ENCODE peak calls at places on chromosomes 1 and 21, in ten cellular contexts. K is prostate gland, P is A549, Y is transverse colon, L is sigmoid colon, T is uterus, R is endothelial cell of umbilical vein, C is ovary, U is breast epithelium, Q is right lobe of liver. N is an unnamed sample.

GRCh38 chr1:210049616-210050015 is 111.6 kb downstream of the SYT14 start:
- DNase-seq in T (no peak), Q (no peak), L (no peak), Y (no peak), C (no peak), R (no peak), U (no peak), K (no peak), P (no peak), N (no peak)

GRCh38 chr1:32900956-32901822 is at the start of gene TMEM54:
- DNase-seq in Q (no peak), C (peak), K (peak), P (no peak), U (peak), Y (peak), R (no peak), T (peak), L (peak), N (no peak)

GRCh38 chr1:169816617-169817016 is 21.9 kb upstream of the METTL18 start:
- DNase-seq in R (no peak), T (no peak), K (peak), Y (no peak), Q (no peak), U (no peak), P (no peak), C (no peak), L (no peak), N (no peak)

GRCh38 chr1:170707959-170708666 is 44.2 kb downstream of the PRRX1 start:
- DNase-seq in K (no peak), T (no peak), Q (no peak), L (no peak), R (peak), U (no peak), Y (no peak), P (peak), C (no peak), N (no peak)

GRCh38 chr1:32902535-32902920 is 1.3 kb upstream of the TMEM54 start:
- DNase-seq in U (no peak), Q (no peak), L (peak), P (no peak), Y (no peak), T (no peak), C (no peak), K (no peak), R (no peak), N (no peak)

GRCh38 chr1:37752583-37753471 is 12.1 kb downstream of the EPHA10 start:
- DNase-seq in K (no peak), C (no peak), Q (peak), U (no peak), L (no peak), Y (peak), R (no peak), T (no peak), P (no peak), N (no peak)

GRCh38 chr1:229221106-229222019 is 49.5 kb upstream of the RAB4A start:
- DNase-seq in U (peak), Y (peak), P (peak), K (peak), R (no peak), L (no peak), Q (peak), C (no peak), T (no peak), N (peak)

GRCh38 chr1:11062965-11063401 is 3.2 kb upstream of the SRM start:
- DNase-seq in P (no peak), Q (no peak), U (no peak), Y (no peak), C (no peak), L (peak), T (peak), K (no peak), R (no peak), N (no peak)

GRCh38 chr1:12173631-12174121 is 6.9 kb downstream of the TNFRSF1B start:
- DNase-seq in R (no peak), Q (no peak), C (no peak), K (no peak), U (peak), L (no peak), Y (peak), T (no peak), P (no peak), N (peak)

GRCh38 chr21:30839304-30839703 is 9.7 kb upstream of the KRTAP7-1 start:
- DNase-seq in Y (peak), L (no peak), U (no peak), P (peak), R (no peak), T (no peak), Q (no peak), C (no peak), K (no peak), N (no peak)

GRCh38 chr1:235051521-235051920 is 77.1 kb downstream of the TOMM20 start:
- DNase-seq in T (no peak), R (no peak), L (no peak), U (no peak), Q (no peak), K (no peak), Y (no peak), C (no peak), P (no peak), N (no peak)

GRCh38 chr1:235052067-235053008 is 76.3 kb downstream of the TOMM20 start:
- DNase-seq in P (no peak), Q (no peak), C (no peak), L (no peak), U (no peak), Y (no peak), K (no peak), R (no peak), T (no peak), N (no peak)

GRCh38 chr1:235049217-235049616 is 79.4 kb downstream of the TOMM20 start:
- DNase-seq in U (no peak), R (no peak), C (no peak), P (no peak), L (no peak), Q (no peak), Y (no peak), K (no peak), T (no peak), N (peak)

GRCh38 chr1:235054466-235054865 is 74.2 kb downstream of the TOMM20 start:
- DNase-seq in P (no peak), C (no peak), T (no peak), Q (no peak), Y (no peak), K (no peak), R (no peak), L (peak), U (no peak), N (peak)

GRCh38 chr1:235050911-235051360 is 77.7 kb downstream of the TOMM20 start:
- DNase-seq in C (no peak), R (peak), K (no peak), U (no peak), P (no peak), Q (no peak), T (no peak), Y (no peak), L (no peak), N (peak)
- H3K27ac ChIP-seq in C (no peak), R (no peak), K (no peak), U (no peak), P (no peak), Q (no peak), T (peak), Y (no peak), L (peak), N (no peak)

GRCh38 chr21:41403331-41403730 is 22.7 kb upstream of the MX1 start:
- DNase-seq in T (no peak), U (no peak), R (no peak), P (no peak), Y (no peak), Q (no peak), K (no peak), C (no peak), L (no peak), N (no peak)

GRCh38 chr21:41403966-41404365 is 22.1 kb upstream of the MX1 start:
- DNase-seq in P (no peak), C (no peak), K (no peak), U (no peak), T (no peak), Y (no peak), L (no peak), R (no peak), Q (no peak), N (no peak)

GRCh38 chr21:41399401-41399800 is 26.6 kb upstream of the MX1 start:
- DNase-seq in C (no peak), P (no peak), R (no peak), K (no peak), L (no peak), U (no peak), Q (no peak), T (no peak), Y (no peak), N (no peak)

GRCh38 chr21:41402231-41402630 is 23.8 kb upstream of the MX1 start:
- DNase-seq in P (no peak), C (no peak), Y (no peak), L (no peak), Q (no peak), R (no peak), K (no peak), T (no peak), U (no peak), N (no peak)

DNA sequence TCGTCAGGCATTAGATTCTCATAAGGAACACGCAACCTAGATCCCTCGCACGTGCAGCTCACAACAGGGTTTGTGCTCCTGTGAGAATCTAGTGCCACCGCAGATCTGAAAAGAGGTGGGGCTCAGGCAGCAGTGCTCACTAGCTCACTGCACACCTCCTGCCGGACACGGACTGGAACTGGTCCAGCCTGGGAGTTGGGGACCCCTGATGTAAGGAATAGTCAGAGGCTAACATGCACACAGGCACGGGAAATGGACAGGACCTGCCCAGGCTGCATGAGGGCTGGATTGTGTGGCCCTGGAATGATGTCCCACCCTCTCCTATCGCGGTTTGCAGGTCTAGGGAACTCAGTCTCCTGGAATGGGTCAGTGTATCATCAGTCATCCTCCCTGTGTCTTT is 23.2 kb upstream of the MX1 start:
- DNase-seq in K (no peak), C (no peak), Y (no peak), R (no peak), L (no peak), U (no peak), P (no peak), T (no peak), Q (no peak), N (no peak)
- TF ChIP-seq POLR2A in K (no peak), C (no peak), Y (no peak), R (no peak), L (no peak), U (no peak), P (no peak), T (no peak), Q (no peak), N (no peak)

DNA sequence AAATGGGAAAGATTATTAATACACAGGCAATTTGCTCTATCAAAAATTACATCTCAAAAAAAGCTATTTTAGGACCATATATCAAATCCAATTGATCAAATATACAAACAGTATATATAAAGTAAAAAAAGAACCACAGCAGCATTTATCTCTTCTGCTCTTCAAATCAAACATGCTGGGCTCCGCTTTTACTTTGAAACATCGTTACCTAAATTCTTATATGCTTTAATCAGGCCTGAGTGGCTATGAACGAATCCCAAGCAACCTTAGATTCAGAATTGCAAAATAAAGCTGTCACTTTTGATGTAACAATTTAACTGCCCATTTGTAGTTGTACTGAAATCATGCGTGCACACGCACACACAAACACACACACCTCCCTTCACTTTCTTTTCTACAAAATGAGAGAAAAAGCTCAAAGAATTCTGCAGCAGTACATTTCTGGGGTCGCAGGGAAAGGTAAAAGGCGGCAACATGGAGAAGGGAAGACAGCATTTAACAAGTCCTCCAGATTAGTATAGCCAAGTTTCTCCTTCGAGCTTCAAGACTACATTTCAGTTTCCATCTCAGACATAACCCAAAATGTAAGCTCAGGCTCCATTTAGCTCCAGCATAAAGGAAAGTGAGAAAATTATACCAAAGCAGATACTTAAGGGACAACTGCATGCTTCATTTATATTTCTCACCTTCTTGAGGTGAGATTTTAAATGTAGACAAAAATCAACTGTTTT is 92.2 kb upstream of the TTC39A start:
- DNase-seq in U (no peak), T (no peak), Q (no peak), L (no peak), R (no peak), P (no peak), Y (no peak), C (no peak), K (no peak), N (no peak)
- H3K27ac ChIP-seq in U (no peak), T (peak), Q (no peak), L (peak), R (no peak), P (no peak), Y (no peak), C (no peak), K (no peak), N (no peak)

GRCh38 chr1:22451702-22452400 is at the start of gene ZBTB40:
- DNase-seq in C (peak), P (peak), L (peak), T (peak), Y (peak), R (peak), K (peak), U (peak), Q (peak), N (peak)

GRCh38 chr1:22452401-22452963 is 831 bp downstream of the ZBTB40 start:
- DNase-seq in K (peak), R (peak), U (no peak), C (no peak), P (no peak), Y (peak), L (no peak), Q (peak), T (no peak), N (no peak)

GRCh38 chr1:22447581-22448215 is 4.0 kb upstream of the ZBTB40 start:
- DNase-seq in T (no peak), R (no peak), L (no peak), K (no peak), C (peak), P (peak), Y (no peak), U (no peak), Q (no peak), N (no peak)

GRCh38 chr1:22453181-22453580 is 1.5 kb downstream of the ZBTB40 start:
- DNase-seq in U (no peak), K (no peak), Y (no peak), L (no peak), P (no peak), T (no peak), C (no peak), Q (no peak), R (no peak), N (no peak)

GRCh38 chr1:22450421-22451021 is 1.1 kb upstream of the ZBTB40 start:
- DNase-seq in U (no peak), Y (no peak), Q (no peak), R (no peak), P (no peak), C (no peak), T (no peak), L (no peak), K (no peak), N (no peak)
- TF ChIP-seq POLR2A in U (no peak), Y (no peak), Q (no peak), R (no peak), P (no peak), C (no peak), T (no peak), L (no peak), K (no peak), N (no peak)

GRCh38 chr1:194297100-194297499 is 1110.7 kb upstream of the B3GALT2 start:
- DNase-seq in R (no peak), P (no peak), Q (no peak), U (no peak), Y (no peak), L (no peak), C (no peak), K (no peak), T (no peak), N (no peak)

GRCh38 chr1:194297999-194298598 is 1111.7 kb upstream of the B3GALT2 start:
- DNase-seq in Y (no peak), U (no peak), L (no peak), T (no peak), K (no peak), Q (no peak), C (no peak), P (no peak), R (no peak), N (no peak)

GRCh38 chr1:194296201-194296600 is 1109.8 kb upstream of the B3GALT2 start:
- DNase-seq in L (no peak), Y (no peak), K (no peak), U (no peak), Q (no peak), P (no peak), T (no peak), C (no peak), R (no peak), N (no peak)

GRCh38 chr1:194300340-194300739 is 1113.9 kb upstream of the B3GALT2 start:
- DNase-seq in C (no peak), K (no peak), Y (no peak), T (no peak), P (no peak), R (peak), U (no peak), L (no peak), Q (no peak), N (no peak)

GRCh38 chr1:194300776-194301175 is 1114.4 kb upstream of the B3GALT2 start:
- DNase-seq in U (no peak), R (peak), Y (no peak), C (no peak), P (no peak), L (no peak), Q (no peak), T (no peak), K (no peak), N (no peak)
- H3K27ac ChIP-seq in U (no peak), R (no peak), Y (no peak), C (no peak), P (no peak), L (no peak), Q (no peak), T (no peak), K (no peak), N (no peak)

DNA sequence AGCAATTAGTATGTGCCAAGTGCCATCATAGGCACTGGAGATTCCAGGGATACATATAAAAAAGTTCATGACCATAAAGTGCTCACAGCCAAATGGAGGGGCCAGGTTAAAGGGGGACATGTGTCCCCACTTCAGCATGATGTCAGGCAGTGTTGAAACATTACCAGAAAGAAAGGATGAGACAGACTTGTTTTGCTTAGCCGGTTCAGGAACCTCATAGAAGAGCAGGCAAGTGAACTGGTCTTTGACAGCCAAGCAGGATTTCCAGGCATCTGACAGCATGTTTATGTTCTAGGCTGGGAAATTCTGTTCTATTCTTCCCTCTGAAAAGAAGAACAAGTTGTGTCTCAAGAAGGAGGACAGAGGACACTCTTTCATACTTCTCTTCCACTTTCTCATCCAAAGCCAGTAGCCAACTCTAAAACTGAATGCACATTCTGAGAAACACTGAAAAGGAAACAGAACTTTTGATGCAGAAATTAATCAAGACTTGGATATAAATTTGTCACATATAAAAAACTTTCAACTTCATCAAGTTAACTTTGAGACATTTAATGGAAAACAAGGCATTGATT is 39.7 kb downstream of the GLUL start:
- DNase-seq in T (no peak), L (no peak), Y (no peak), P (no peak), R (no peak), U (no peak), K (no peak), C (no peak), Q (no peak), N (no peak)
- TF ChIP-seq POLR2A in T (no peak), L (no peak), Y (no peak), P (no peak), R (no peak), U (no peak), K (no peak), C (no peak), Q (no peak), N (no peak)

GRCh38 chr1:36137776-36138175 is 11.5 kb downstream of the TRAPPC3 start:
- DNase-seq in R (no peak), Y (no peak), C (no peak), Q (no peak), K (no peak), L (no peak), U (no peak), T (no peak), P (no peak), N (no peak)

GRCh38 chr1:36134805-36135339 is 9.8 kb upstream of the COL8A2 start:
- DNase-seq in P (peak), C (peak), K (no peak), Y (peak), U (peak), Q (no peak), R (peak), L (no peak), T (peak), N (peak)

GRCh38 chr1:36137226-36137625 is 12.1 kb downstream of the TRAPPC3 start:
- DNase-seq in Y (no peak), L (no peak), R (no peak), P (no peak), C (no peak), K (no peak), T (no peak), Q (no peak), U (no peak), N (no peak)

GRCh38 chr1:36134031-36134430 is 9.0 kb upstream of the COL8A2 start:
- DNase-seq in T (no peak), Q (no peak), Y (no peak), P (no peak), K (no peak), C (no peak), L (no peak), U (no peak), R (no peak), N (no peak)

DNA sequence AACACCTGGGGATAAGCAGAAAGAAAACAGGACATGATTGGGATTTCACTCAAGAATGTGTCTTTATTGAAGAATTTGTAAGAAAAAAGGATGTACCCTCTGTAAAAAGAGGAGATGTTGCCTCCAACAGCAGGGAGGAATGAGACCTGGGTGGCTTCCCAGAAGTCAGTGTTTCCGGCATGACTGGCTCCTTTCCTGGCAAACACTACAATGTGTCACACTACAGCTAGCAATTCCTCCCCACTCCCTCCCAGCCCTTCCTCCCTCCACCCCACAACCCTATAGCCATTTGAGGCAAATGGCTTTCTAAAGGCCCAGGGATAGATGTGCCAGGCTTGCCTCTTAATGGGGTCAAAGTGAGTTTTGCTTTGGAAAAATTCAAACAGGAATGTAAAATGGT is 11.5 kb upstream of the COL8A2 start:
- DNase-seq in L (no peak), Q (no peak), P (no peak), K (peak), Y (no peak), U (peak), T (peak), C (no peak), R (peak), N (no peak)
- H3K27ac ChIP-seq in L (peak), Q (peak), P (no peak), K (peak), Y (peak), U (peak), T (peak), C (no peak), R (peak), N (no peak)